ENCODE peak calls at places on chromosomes 12 and 14, in seven cellular contexts. L, I, S, T, J, X and K are unnamed samples.

GRCh38 chr12:15364221-15365170 is 42.2 kb downstream of the PTPRO start:
- DNase-seq in L (no peak), I (no peak), S (no peak), T (no peak), J (peak), X (peak), K (no peak)

GRCh38 chr12:3130053-3130805 is 53.0 kb downstream of the TSPAN9 start:
- DNase-seq in L (no peak), I (no peak), S (peak), T (no peak), J (peak), X (no peak), K (no peak)

GRCh38 chr14:22276913-22277816 is 311.9 kb downstream of the DAD1 start:
- DNase-seq in L (no peak), I (no peak), S (no peak), T (peak), J (no peak), X (peak), K (no peak)

GRCh38 chr12:43540474-43540873 is 11.5 kb downstream of the ADAMTS20 start:
- DNase-seq in L (no peak), I (no peak), S (no peak), T (no peak), J (no peak), X (no peak), K (no peak)

GRCh38 chr14:76720382-76720813 is 40.9 kb upstream of the VASH1 start:
- DNase-seq in L (no peak), I (peak), S (peak), T (no peak), J (no peak), X (peak), K (peak)

GRCh38 chr12:40946612-40947194 is 241.4 kb upstream of the PDZRN4 start:
- DNase-seq in L (no peak), I (no peak), S (no peak), T (peak), J (no peak), X (peak), K (no peak)

GRCh38 chr14:91065266-91065665 is 4.8 kb upstream of the RPS6KA5 start:
- DNase-seq in L (no peak), I (no peak), S (no peak), T (no peak), J (no peak), X (peak), K (no peak)

GRCh38 chr12:6180300-6181051 is 19.7 kb upstream of the CD9 start:
- DNase-seq in L (no peak), I (no peak), S (peak), T (peak), J (peak), X (peak), K (no peak)

GRCh38 chr12:125989716-125990115 is 924.5 kb downstream of the AACS start:
- DNase-seq in L (no peak), I (no peak), S (no peak), T (no peak), J (no peak), X (no peak), K (no peak)

GRCh38 chr12:54413284-54414190 is 5.5 kb downstream of the ITGA5 start:
- DNase-seq in L (no peak), I (no peak), S (peak), T (no peak), J (no peak), X (no peak), K (no peak)

GRCh38 chr12:13206560-13206897 is 10.0 kb downstream of the EMP1 start:
- DNase-seq in L (no peak), I (no peak), S (no peak), T (no peak), J (no peak), X (no peak), K (no peak)

GRCh38 chr12:96121271-96121711 is 72.9 kb upstream of the ELK3 start:
- DNase-seq in L (no peak), I (no peak), S (no peak), T (no peak), J (no peak), X (peak), K (no peak)

GRCh38 chr12:11941601-11942360 is 129.0 kb upstream of the BCL2L14 start:
- DNase-seq in L (no peak), I (no peak), S (no peak), T (no peak), J (peak), X (peak), K (no peak)

GRCh38 chr12:25960176-25960575 is 1.7 kb downstream of the RASSF8 start:
- DNase-seq in L (peak), I (no peak), S (peak), T (no peak), J (peak), X (peak), K (peak)
- TF ChIP-seq CTCF in L (peak), I (no peak), S (no peak), T (peak), J (peak), X (peak), K (no peak)

GRCh38 chr12:50742776-50743175 is 21.1 kb upstream of the ATF1 start:
- DNase-seq in L (no peak), I (no peak), S (no peak), T (no peak), J (no peak), X (no peak), K (no peak)
- TF ChIP-seq CTCF in L (no peak), I (no peak), S (no peak), T (no peak), J (no peak), X (no peak), K (no peak)

GRCh38 chr14:42533476-42533875 is 926.8 kb downstream of the LRFN5 start:
- DNase-seq in L (no peak), I (no peak), S (no peak), T (no peak), J (no peak), X (no peak), K (no peak)

GRCh38 chr14:42532194-42532593 is 925.5 kb downstream of the LRFN5 start:
- DNase-seq in L (no peak), I (no peak), S (no peak), T (no peak), J (no peak), X (no peak), K (no peak)

GRCh38 chr14:42535397-42535796 is 928.7 kb downstream of the LRFN5 start:
- DNase-seq in L (no peak), I (no peak), S (no peak), T (no peak), J (no peak), X (no peak), K (no peak)
- TF ChIP-seq CTCF in L (no peak), I (no peak), S (no peak), T (no peak), J (no peak), X (no peak), K (no peak)

GRCh38 chr14:50688875-50689274 is 20.8 kb upstream of the SAV1 start:
- DNase-seq in L (no peak), I (no peak), S (no peak), T (no peak), J (peak), X (no peak), K (no peak)
- TF ChIP-seq CTCF in L (no peak), I (no peak), S (peak), T (no peak), J (peak), X (no peak), K (no peak)

GRCh38 chr12:59374783-59375182 is 221.0 kb upstream of the SLC16A7 start:
- DNase-seq in L (no peak), I (no peak), S (no peak), T (no peak), J (no peak), X (no peak), K (no peak)
- TF ChIP-seq CTCF in L (no peak), I (no peak), S (no peak), T (no peak), J (no peak), X (no peak), K (no peak)

DNA sequence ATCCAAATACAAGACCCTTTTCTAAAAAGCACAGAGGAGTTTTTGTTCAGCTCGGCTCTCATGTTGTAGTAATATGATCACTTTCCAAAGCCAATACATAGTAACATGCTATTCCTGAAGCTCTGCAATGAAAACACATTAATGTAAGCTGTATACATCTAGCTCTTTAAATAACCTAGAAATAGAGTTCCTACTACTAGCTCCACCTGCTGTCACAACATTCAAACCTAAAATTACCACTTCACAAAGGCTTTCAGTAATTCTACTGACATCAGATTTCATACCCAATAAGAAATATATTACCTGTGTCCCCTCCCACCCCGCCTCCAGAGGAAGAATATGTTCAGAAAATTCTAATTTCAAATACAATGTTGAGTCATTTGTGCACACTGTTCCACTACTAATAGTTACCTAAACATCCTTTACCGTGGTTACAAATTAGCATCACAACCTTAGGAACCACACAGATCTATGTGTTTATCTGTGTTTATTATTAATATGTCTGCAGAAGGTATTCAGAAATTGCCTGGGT is 17.8 kb downstream of the EFCAB11 start:
- DNase-seq in L (no peak), I (no peak), S (no peak), T (no peak), J (no peak), X (no peak), K (no peak)
- TF ChIP-seq CTCF in L (no peak), I (no peak), S (no peak), T (no peak), J (peak), X (no peak), K (no peak)